ENCODE peak calls at places on chromosomes 3 and 15, in ten cellular contexts. V is iris pigment epithelial cell; P is stimulated activated naive CD8-positive, alpha-beta T cell treated with anti-CD3 and anti-CD28 coated beads, Interleukin-15, amount 100 ng/mL, for 72 hours; N is NCI-H510A treated with DMSO at 0.1 percent for 48 hours; Y is Right ventricle myocardium inferior; B is GDM1; S is DMS153; J is naive thymus-derived CD4-positive, alpha-beta T cell; L is stromal cell of bone marrow; X is activated T-helper 1 cell treated with Interleukin-2 at 50 U/mL for 16 hours. W is an unnamed sample.

GRCh38 chr15:38853608-38854007 is 289.0 kb upstream of the RASGRP1 start:
- DNase-seq in V (peak), P (no peak), N (no peak), Y (no peak), B (no peak), S (no peak), J (no peak), L (no peak), X (no peak), W (peak)

GRCh38 chr3:23421811-23422510 is 218.8 kb downstream of the UBE2E2 start:
- DNase-seq in V (no peak), P (no peak), N (no peak), Y (no peak), B (no peak), S (no peak), J (no peak), L (peak), X (no peak), W (no peak)

GRCh38 chr3:1179116-1179515 is 86.3 kb downstream of the CNTN6 start:
- DNase-seq in V (no peak), P (no peak), N (no peak), Y (no peak), B (no peak), S (no peak), J (no peak), L (peak), X (no peak), W (no peak)

GRCh38 chr15:95989392-95989791 is 341.1 kb upstream of the NR2F2 start:
- DNase-seq in V (no peak), P (no peak), N (no peak), Y (no peak), B (no peak), S (no peak), J (no peak), L (no peak), X (no peak), W (no peak)

GRCh38 chr3:195068045-195068444 is 202.9 kb downstream of the XXYLT1 start:
- DNase-seq in V (peak), P (no peak), N (peak), Y (no peak), B (no peak), S (no peak), J (no peak), L (peak), X (no peak), W (peak)

GRCh38 chr15:70376929-70377691 is 279.4 kb upstream of the TLE3 start:
- DNase-seq in V (peak), P (no peak), N (no peak), Y (peak), B (no peak), S (peak), J (no peak), L (peak), X (no peak), W (peak)

GRCh38 chr3:18127864-18128185 is 297.3 kb downstream of the SATB1 start:
- DNase-seq in V (no peak), P (no peak), N (no peak), Y (no peak), B (peak), S (no peak), J (no peak), L (no peak), X (no peak), W (peak)

GRCh38 chr15:78915341-78916087 is 29.3 kb downstream of the CTSH start:
- DNase-seq in V (peak), P (no peak), N (no peak), Y (peak), B (peak), S (no peak), J (no peak), L (no peak), X (no peak), W (peak)

GRCh38 chr3:58952128-58952917 is 97.5 kb downstream of the CFAP20DC start:
- DNase-seq in V (peak), P (no peak), N (no peak), Y (no peak), B (no peak), S (no peak), J (no peak), L (peak), X (no peak), W (no peak)

GRCh38 chr15:32730677-32731654 is 13.2 kb downstream of the GREM1 start:
- DNase-seq in V (peak), P (no peak), N (peak), Y (no peak), B (no peak), S (peak), J (no peak), L (no peak), X (no peak), W (peak)

GRCh38 chr15:75215107-75216004 is 13.7 kb downstream of the C15orf39 start:
- DNase-seq in V (no peak), P (no peak), N (no peak), Y (peak), B (peak), S (no peak), J (no peak), L (no peak), X (no peak), W (peak)